ENCODE peak calls at places on chromosomes 3 and 15, in five cellular contexts. G is activated T-helper 1 cell treated with anti-CD3 and anti-CD28 coated beads, Interleukin-12 subunit alpha, Interleukin-12 subunit beta, Interleukin-2, Interleukin-4 antibody, amounts not matched to agents 30 ng/mL and 10 ng/mL and 1 ng/mL, durations not matched to agents 14 hours and 24 hours and 36 hours; Z is activated CD4-positive, alpha-beta T cell treated with anti-CD3 and anti-CD28 coated beads for 48 hours; E is HuH-7.5; M is cardiac muscle cell. D is an unnamed sample.
A peak's percentile ranks its signal among the peaks of the same experiment; 100 is the strongest.

GRCh38 chr15:82845686-82846085 is 36.3 kb downstream of the WHAMM start:
- DNase-seq in G (no peak), Z (no peak), M (no peak), E (no peak), D (no peak)

GRCh38 chr3:23258110-23258509 is 55.0 kb downstream of the UBE2E2 start:
- DNase-seq in Z (no peak), M (no peak), G (no peak), E (no peak), D (no peak)

GRCh38 chr3:144105542-144105941 is 133.9 kb downstream of the DIPK2A start:
- DNase-seq in G (no peak), E (peak; percentile 28), Z (no peak), M (no peak), D (peak; percentile 3)

GRCh38 chr15:92059036-92059970 is 205.8 kb downstream of the SLCO3A1 start:
- DNase-seq in M (no peak), E (no peak), Z (no peak), G (no peak), D (no peak)

GRCh38 chr3:45506751-45507391 is 87.7 kb upstream of the LIMD1 start:
- DNase-seq in E (no peak), Z (no peak), M (no peak), G (no peak), D (no peak)

GRCh38 chr15:61383421-61383820 is 154.3 kb upstream of the RORA start:
- DNase-seq in G (no peak), Z (no peak), E (no peak), M (peak; percentile 8), D (no peak)

GRCh38 chr3:168029705-168030104 is 66.0 kb downstream of the GOLIM4 start:
- DNase-seq in Z (no peak), G (no peak), M (no peak), E (no peak), D (no peak)

GRCh38 chr15:63469984-63470383 is 34.4 kb upstream of the USP3 start:
- DNase-seq in M (no peak), G (no peak), Z (no peak), E (no peak), D (no peak)

GRCh38 chr3:176430244-176430893 is 766.9 kb downstream of the TBL1XR1 start:
- DNase-seq in M (peak; percentile 71), G (no peak), E (no peak), Z (no peak), D (peak; percentile 29)

GRCh38 chr3:139295040-139295439 is 48.8 kb upstream of the MRPS22 start:
- DNase-seq in M (no peak), G (no peak), Z (no peak), E (no peak), D (no peak)

GRCh38 chr3:184144505-184144904 is 9.3 kb downstream of the EIF2B5 start:
- DNase-seq in G (no peak), M (no peak), E (no peak), Z (no peak), D (no peak)

GRCh38 chr15:89494941-89495637 is 1.3 kb downstream of the RHCG start:
- DNase-seq in Z (peak; percentile 69), M (peak; percentile 32), G (no peak), E (no peak), D (peak; percentile 39)

GRCh38 chr15:70376031-70376928 is 278.6 kb upstream of the TLE3 start:
- DNase-seq in E (no peak), Z (no peak), M (peak; percentile 6), G (no peak), D (no peak)

GRCh38 chr3:197259096-197259495 is 39.3 kb downstream of the DLG1 start:
- DNase-seq in Z (no peak), E (no peak), G (no peak), M (no peak), D (no peak)

GRCh38 chr15:85974348-85974705 is 105.3 kb upstream of the AGBL1 start:
- DNase-seq in Z (no peak), M (no peak), E (no peak), G (no peak), D (no peak)

GRCh38 chr3:178455264-178455663 is 81.0 kb upstream of the KCNMB2 start:
- DNase-seq in Z (no peak), E (no peak), M (peak; percentile 18), G (no peak), D (no peak)

GRCh38 chr15:56934269-56934668 is 15.8 kb downstream of the TCF12 start:
- DNase-seq in M (peak; percentile 54), Z (no peak), G (no peak), E (no peak), D (peak; percentile 26)

GRCh38 chr15:63196846-63197245 is 7.4 kb downstream of the RAB8B start:
- DNase-seq in G (no peak), Z (no peak), E (no peak), M (no peak), D (no peak)

GRCh38 chr15:25830844-25831443 is 32.2 kb downstream of the ATP10A start:
- DNase-seq in Z (no peak), G (no peak), M (peak; percentile 80), E (no peak), D (no peak)

GRCh38 chr15:52252781-52253180 is 42.8 kb downstream of the MYO5C start:
- DNase-seq in G (no peak), Z (no peak), E (no peak), M (peak; percentile 88), D (peak; percentile 91)

GRCh38 chr3:71066849-71067261 is 516.7 kb downstream of the FOXP1 start:
- DNase-seq in G (no peak), M (peak; percentile 71), Z (peak; percentile 66), E (no peak), D (no peak)

GRCh38 chr3:62672270-62672987 is 202.8 kb downstream of the CADPS start:
- DNase-seq in Z (no peak), E (no peak), M (no peak), G (no peak), D (no peak)

GRCh38 chr3:188432826-188433525 is 279.0 kb downstream of the LPP start:
- DNase-seq in Z (no peak), E (no peak), M (peak; percentile 86), G (no peak), D (no peak)

GRCh38 chr3:197522881-197523342 is 32.9 kb downstream of the BDH1 start:
- DNase-seq in E (no peak), G (no peak), M (peak; percentile 79), Z (no peak), D (no peak)

GRCh38 chr3:107690522-107691138 is 167.9 kb downstream of the BBX start:
- DNase-seq in Z (no peak), M (peak; percentile 78), E (peak; percentile 11), G (no peak), D (peak; percentile 30)

GRCh38 chr15:68258684-68259083 is 18.9 kb upstream of the FEM1B start:
- DNase-seq in Z (peak; percentile 45), G (no peak), M (no peak), E (no peak), D (no peak)

GRCh38 chr3:79018671-79019136 is 749.1 kb downstream of the ROBO1 start:
- DNase-seq in E (no peak), Z (peak; percentile 10), G (no peak), M (peak; percentile 83), D (peak; percentile 35)

GRCh38 chr3:128488636-128488994 is 4.4 kb downstream of the GATA2 start:
- DNase-seq in M (peak; percentile 26), E (peak; percentile 64), G (no peak), Z (no peak), D (no peak)

GRCh38 chr3:170614214-170614966 is 28.5 kb upstream of the SLC7A14 start:
- DNase-seq in M (peak; percentile 84), G (no peak), E (peak; percentile 18), Z (no peak), D (peak; percentile 34)

GRCh38 chr3:195117978-195118581 is 152.9 kb downstream of the XXYLT1 start:
- DNase-seq in G (no peak), M (peak; percentile 54), E (no peak), Z (no peak), D (no peak)

GRCh38 chr15:77347197-77347596 is 72.7 kb downstream of the PEAK1 start:
- DNase-seq in M (peak; percentile 19), E (no peak), Z (no peak), G (no peak), D (no peak)

GRCh38 chr3:71163216-71163918 is 420.2 kb downstream of the FOXP1 start:
- DNase-seq in M (peak; percentile 50), Z (no peak), G (no peak), E (no peak), D (no peak)

GRCh38 chr15:31228980-31229826 is 97.4 kb upstream of the KLF13 start:
- DNase-seq in E (no peak), Z (no peak), G (no peak), M (no peak), D (peak; percentile 47)

GRCh38 chr3:14587733-14588360 is 47.7 kb upstream of the GRIP2 start:
- DNase-seq in Z (no peak), E (peak; percentile 77), G (no peak), M (peak; percentile 33), D (peak; percentile 94)

GRCh38 chr3:156837130-156837529 is 11.0 kb downstream of the LEKR1 start:
- DNase-seq in E (no peak), M (no peak), Z (no peak), G (no peak), D (no peak)

GRCh38 chr15:93241696-93242585 is 152.9 kb upstream of the RGMA start:
- DNase-seq in E (no peak), G (no peak), Z (no peak), M (no peak), D (no peak)

GRCh38 chr15:29682781-29683180 is 139.5 kb downstream of the TJP1 start:
- DNase-seq in G (no peak), M (no peak), E (no peak), Z (no peak), D (no peak)

GRCh38 chr15:56765252-56765651 is 31.9 kb upstream of the ZNF280D start:
- DNase-seq in G (peak; percentile 10), M (peak; percentile 90), Z (no peak), E (no peak), D (no peak)

D was measured in A549.